ENCODE peak calls at places on chromosomes 11 and 22, in six cellular contexts. N is brain microvascular endothelial cell, F is tibial nerve, O is SJSA1, X is cardiac muscle cell, T is body of pancreas. I is an unnamed sample.

GRCh38 chr11:11450744-11451362 is 97.8 kb upstream of the CSNK2A3 start:
- DNase-seq in N (peak; percentile 68), F (no peak), O (peak; percentile 88), X (no peak), T (no peak), I (no peak)

GRCh38 chr11:77127969-77128691 is at the start of gene MYO7A:
- DNase-seq in N (peak; percentile 33), F (no peak), O (peak; percentile 11), X (peak; percentile 93), T (peak; percentile 89), I (peak; percentile 96)

GRCh38 chr11:17598700-17599459 is 51.8 kb downstream of the OTOG start:
- DNase-seq in N (peak; percentile 59), F (peak; percentile 30), O (peak; percentile 54), X (peak; percentile 86), T (peak; percentile 72), I (peak; percentile 79)

GRCh38 chr11:77111946-77112345 is 9.3 kb downstream of the OMP start:
- DNase-seq in N (no peak), F (no peak), O (no peak), X (no peak), T (no peak), I (no peak)

GRCh38 chr11:73528420-73528819 is 69.5 kb downstream of the FAM168A start:
- DNase-seq in N (no peak), F (no peak), O (no peak), X (no peak), T (no peak), I (no peak)

GRCh38 chr22:32531228-32531627 is 56.6 kb downstream of the FBXO7 start:
- DNase-seq in N (no peak), F (no peak), O (no peak), X (peak; percentile 44), T (no peak), I (no peak)

GRCh38 chr22:23177197-23177596 is 3.1 kb upstream of the BCR start:
- DNase-seq in N (no peak), F (no peak), O (no peak), X (no peak), T (peak; percentile 44), I (no peak)

GRCh38 chr11:78586452-78587046 is 11.9 kb upstream of the NARS2 start:
- DNase-seq in N (no peak), F (no peak), O (no peak), X (no peak), T (no peak), I (no peak)

GRCh38 chr11:69115586-69116560 is 39.9 kb upstream of the SMIM38 start:
- DNase-seq in N (no peak), F (no peak), O (no peak), X (no peak), T (peak; percentile 87), I (no peak)

GRCh38 chr11:26045082-26045481 is 286.8 kb upstream of the ANO3 start:
- DNase-seq in N (no peak), F (no peak), O (no peak), X (no peak), T (no peak), I (no peak)

GRCh38 chr11:74634537-74634936 is 42.2 kb downstream of the POLD3 start:
- DNase-seq in N (peak; percentile 39), F (no peak), O (no peak), X (no peak), T (peak; percentile 40), I (peak; percentile 20)

GRCh38 chr22:46055176-46055850 is 78.4 kb upstream of the WNT7B start:
- DNase-seq in N (no peak), F (peak; percentile 46), O (peak; percentile 56), X (no peak), T (peak; percentile 73), I (no peak)

GRCh38 chr11:72743321-72744221 is 8.6 kb downstream of the ARAP1 start:
- DNase-seq in N (no peak), F (no peak), O (no peak), X (no peak), T (no peak), I (peak; percentile 86)

GRCh38 chr22:32801436-32802290 is at the start of gene TIMP3:
- DNase-seq in N (peak; percentile 72), F (peak; percentile 92), O (peak; percentile 65), X (peak; percentile 95), T (peak; percentile 74), I (peak; percentile 58)

GRCh38 chr11:85137597-85137996 is 489.5 kb downstream of the DLG2 start:
- DNase-seq in N (no peak), F (no peak), O (no peak), X (no peak), T (peak; percentile 16), I (no peak)

GRCh38 chr22:46358766-46359165 is 23.3 kb downstream of the TRMU start:
- DNase-seq in N (no peak), F (no peak), O (no peak), X (no peak), T (peak; percentile 10), I (no peak)

GRCh38 chr11:118908931-118909618 is 16.7 kb downstream of the BCL9L start:
- DNase-seq in N (peak; percentile 72), F (peak; percentile 77), O (peak; percentile 69), X (peak; percentile 95), T (peak; percentile 81), I (peak; percentile 99)

GRCh38 chr22:29032584-29032983 is 29.0 kb downstream of the C22orf31 start:
- DNase-seq in N (no peak), F (no peak), O (peak; percentile 50), X (no peak), T (peak; percentile 51), I (no peak)

GRCh38 chr11:106961518-106961917 is 56.8 kb downstream of the GUCY1A2 start:
- DNase-seq in N (peak; percentile 89), F (no peak), O (peak; percentile 73), X (no peak), T (no peak), I (no peak)

GRCh38 chr11:44901120-44901519 is 49.6 kb downstream of the TP53I11 start:
- DNase-seq in N (no peak), F (no peak), O (no peak), X (no peak), T (no peak), I (no peak)

GRCh38 chr22:27475548-27475897 is 326.0 kb downstream of the MN1 start:
- DNase-seq in N (no peak), F (no peak), O (no peak), X (no peak), T (no peak), I (no peak)

GRCh38 chr22:50445071-50445879 is 29.6 kb downstream of the SBF1 start:
- DNase-seq in N (no peak), F (no peak), O (no peak), X (no peak), T (no peak), I (no peak)

GRCh38 chr11:132351050-132351449 is 980.6 kb downstream of the NTM start:
- DNase-seq in N (no peak), F (no peak), O (no peak), X (no peak), T (no peak), I (no peak)

GRCh38 chr11:3090096-3090901 is 33.1 kb upstream of the CARS1 start:
- DNase-seq in N (no peak), F (no peak), O (no peak), X (no peak), T (no peak), I (no peak)

GRCh38 chr11:10310301-10310841 is 5.5 kb downstream of the ADM start:
- DNase-seq in N (peak; percentile 22), F (no peak), O (no peak), X (no peak), T (no peak), I (no peak)

GRCh38 chr22:48228468-48228867 is 1466.0 kb downstream of the TBC1D22A start:
- DNase-seq in N (no peak), F (no peak), O (no peak), X (no peak), T (no peak), I (no peak)

GRCh38 chr11:44556735-44557409 is 8.6 kb upstream of the CD82 start:
- DNase-seq in N (peak; percentile 45), F (peak; percentile 59), O (peak; percentile 69), X (peak; percentile 70), T (peak; percentile 70), I (peak; percentile 46)

GRCh38 chr22:42214625-42215415 is 55.6 kb downstream of the TCF20 start:
- DNase-seq in N (peak; percentile 7), F (no peak), O (no peak), X (no peak), T (no peak), I (no peak)

GRCh38 chr11:77529685-77530084 is 55.8 kb upstream of the PAK1 start:
- DNase-seq in N (no peak), F (no peak), O (no peak), X (no peak), T (no peak), I (no peak)

DNA sequence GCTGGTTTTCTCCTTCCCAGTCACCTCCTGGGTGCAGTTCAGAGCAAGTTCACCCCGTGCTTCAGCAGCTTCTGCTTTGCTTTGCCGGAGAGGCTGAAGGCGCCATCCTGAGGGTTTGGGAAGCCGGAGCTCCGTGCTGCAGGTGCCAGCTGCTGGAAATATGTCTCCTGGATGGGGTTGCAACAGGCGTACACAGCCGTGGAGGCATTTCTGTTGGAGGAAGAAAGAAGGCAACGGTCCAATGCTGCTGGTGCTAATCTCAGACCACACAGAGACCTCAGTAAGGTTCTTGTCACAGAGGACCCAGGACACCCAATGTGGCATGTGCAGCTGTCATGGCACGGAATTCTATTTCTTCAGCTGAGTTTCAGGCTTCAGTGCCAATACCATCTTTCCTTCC is 24.1 kb downstream of the ASPHD2 start:
- DNase-seq in N (no peak), F (no peak), O (no peak), X (no peak), T (no peak), I (no peak)
- H3K36me3 ChIP-seq in N (peaks cover 11% of the 10 kb centered on the region), F (peaks cover 3% of the 10 kb centered on the region), O (peaks cover 45% of the 10 kb centered on the region), X (peaks cover 19% of the 10 kb centered on the region), T (no peaks in the 10 kb centered on the region), I (peaks cover 34% of the 10 kb centered on the region)

GRCh38 chr22:36351921-36352774 is 35.6 kb downstream of the MYH9 start:
- DNase-seq in N (no peak), F (no peak), O (peak; percentile 73), X (peak; percentile 61), T (peak; percentile 64), I (no peak)
- H3K4me3 ChIP-seq in N (peak overlapping the region; percentile 12), F (peak overlapping the region; percentile 4), O (no peak overlapping the region), X (no peak overlapping the region), T (no peak overlapping the region), I (no peak overlapping the region)

DNA sequence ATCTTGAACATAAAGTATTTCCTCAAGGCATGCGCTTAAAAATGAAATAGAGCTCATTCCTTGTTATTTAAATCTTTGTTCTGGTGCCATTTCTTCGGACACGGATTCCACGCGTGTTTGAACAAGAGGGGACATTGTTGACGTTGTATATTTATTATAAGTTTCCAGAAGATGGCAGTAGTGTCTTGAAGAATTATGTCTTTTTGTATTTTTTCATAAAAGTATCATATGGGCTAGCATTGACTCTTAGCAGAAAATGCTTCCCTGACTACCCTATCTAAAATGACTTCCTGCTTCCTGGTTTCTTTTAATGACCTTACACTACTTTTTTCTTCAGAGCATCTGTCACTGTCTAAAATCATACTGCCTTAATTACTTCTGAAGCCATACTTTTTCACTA is 20.4 kb downstream of the BIRC2 start:
- DNase-seq in N (no peak), F (no peak), O (no peak), X (no peak), T (no peak), I (no peak)
- H3K36me3 ChIP-seq in N (peaks cover 43% of the 10 kb centered on the region), F (no peaks in the 10 kb centered on the region), O (peaks cover 53% of the 10 kb centered on the region), X (peaks cover 37% of the 10 kb centered on the region), T (peaks cover 5% of the 10 kb centered on the region), I (peaks cover 24% of the 10 kb centered on the region)

DNA sequence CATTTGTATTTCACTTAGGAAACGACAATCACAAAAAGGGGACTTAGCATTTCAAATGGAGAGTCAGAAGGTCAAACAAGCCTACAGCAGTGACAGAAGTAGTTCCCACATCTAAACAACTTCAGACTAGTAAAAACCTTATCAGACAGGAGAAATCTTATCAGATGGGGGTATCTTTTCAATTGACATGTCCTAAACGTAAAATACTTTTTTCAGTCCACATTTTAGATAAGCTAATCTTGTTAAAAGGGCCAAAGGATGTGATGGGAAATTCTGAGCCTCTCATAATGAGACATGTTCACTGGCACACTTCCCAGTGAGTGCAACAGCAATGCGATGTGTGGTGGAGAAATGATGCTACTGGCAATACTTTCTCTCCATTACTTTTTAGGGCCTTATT is 2.4 kb downstream of the MAPK1 start:
- DNase-seq in N (peak; percentile 79), F (no peak), O (peak; percentile 26), X (peak; percentile 20), T (peak; percentile 45), I (no peak)
- H3K4me3 ChIP-seq in N (peak overlapping the region; percentile 3), F (peak overlapping the region; percentile 78), O (no peak overlapping the region), X (peak overlapping the region; percentile 90), T (no peak overlapping the region), I (no peak overlapping the region)